ENCODE peak calls at places on chromosomes 2 and 18, in nine cellular contexts. J is erythroblast; M is amniotic stem cell; I is OCI-LY7; Y is Right ventricle myocardium inferior; W is NCI-H2029; F is CD8-positive, alpha-beta T cell; D is OCI-M1; K is fibroblast of mammary gland. L is an unnamed sample.

GRCh38 chr2:187497858-187498463 is 49.9 kb upstream of the CALCRL start:
- DNase-seq in F (no peak), I (peak; percentile 11), Y (no peak), J (peak; percentile 45), W (no peak), K (peak; percentile 37), D (peak; percentile 51), M (no peak), L (peak; percentile 35)

GRCh38 chr2:220282221-220282620 is 654.8 kb downstream of the SLC4A3 start:
- DNase-seq in I (no peak), Y (no peak), K (no peak), W (no peak), J (no peak), D (no peak), M (no peak), F (no peak), L (no peak)

GRCh38 chr2:5877360-5877759 is 185.2 kb downstream of the SOX11 start:
- DNase-seq in D (no peak), Y (no peak), I (no peak), W (no peak), M (no peak), F (no peak), J (no peak), K (no peak), L (no peak)

GRCh38 chr2:130825972-130826253 is 10.8 kb upstream of the ARHGEF4 start:
- DNase-seq in I (no peak), Y (no peak), W (no peak), M (no peak), J (no peak), K (no peak), F (no peak), D (no peak), L (no peak)

GRCh38 chr18:75133721-75134645 is 75.0 kb downstream of the PTGR3 start:
- DNase-seq in J (no peak), D (no peak), K (no peak), M (no peak), W (no peak), I (no peak), F (no peak), Y (no peak), L (no peak)

GRCh38 chr2:96554293-96555145 is 18.0 kb downstream of the ARID5A start:
- DNase-seq in F (peak; percentile 78), W (no peak), K (peak; percentile 53), D (peak; percentile 68), M (no peak), I (peak; percentile 69), Y (peak; percentile 91), J (peak; percentile 76), L (peak; percentile 65)

GRCh38 chr2:105388971-105389381 is 9.9 kb downstream of the FHL2 start:
- DNase-seq in Y (no peak), M (peak; percentile 72), W (no peak), I (no peak), K (peak; percentile 93), J (no peak), F (no peak), D (no peak), L (peak; percentile 97)

GRCh38 chr18:39591647-39592046 is 2026.0 kb upstream of the CELF4 start:
- DNase-seq in M (no peak), I (no peak), K (no peak), J (no peak), Y (no peak), D (no peak), W (no peak), F (no peak), L (no peak)

GRCh38 chr2:134460583-134460998 is 206.7 kb downstream of the MGAT5 start:
- DNase-seq in F (peak; percentile 30), Y (peak; percentile 75), I (peak; percentile 70), K (peak; percentile 48), M (peak; percentile 14), W (peak; percentile 45), D (peak; percentile 53), J (peak; percentile 17), L (peak; percentile 81)

GRCh38 chr2:31038385-31038784 is 99.9 kb downstream of the GALNT14 start:
- DNase-seq in F (no peak), J (no peak), W (no peak), M (no peak), D (no peak), I (no peak), K (no peak), Y (no peak), L (no peak)

GRCh38 chr2:67930156-67930555 is 132.6 kb downstream of the C1D start:
- DNase-seq in D (no peak), W (no peak), K (no peak), M (no peak), J (no peak), Y (no peak), I (no peak), F (no peak), L (peak; percentile 12)

GRCh38 chr2:26721267-26722032 is 28.9 kb downstream of the KCNK3 start:
- DNase-seq in Y (peak; percentile 27), M (no peak), I (no peak), F (no peak), K (no peak), J (no peak), D (peak; percentile 13), W (peak; percentile 61), L (no peak)

GRCh38 chr2:105600037-105600442 is 144.7 kb upstream of the NCK2 start:
- DNase-seq in M (no peak), J (no peak), D (no peak), I (no peak), F (no peak), W (no peak), K (no peak), Y (no peak), L (no peak)

GRCh38 chr2:195561205-195562032 is 95.6 kb upstream of the SLC39A10 start:
- DNase-seq in I (peak; percentile 77), F (no peak), M (peak; percentile 82), J (peak; percentile 65), D (peak; percentile 43), Y (no peak), W (no peak), K (peak; percentile 83), L (peak; percentile 93)

GRCh38 chr18:50454379-50455005 is 79.6 kb downstream of the SKA1 start:
- DNase-seq in F (no peak), M (no peak), J (no peak), D (no peak), I (no peak), W (peak; percentile 51), K (no peak), Y (no peak), L (no peak)

GRCh38 chr2:237726401-237726830 is 72.2 kb upstream of the RBM44 start:
- DNase-seq in K (peak; percentile 73), M (no peak), W (peak; percentile 96), Y (no peak), J (no peak), F (no peak), D (no peak), I (no peak), L (peak; percentile 91)

GRCh38 chr2:70078384-70078783 is 8.9 kb upstream of the PCBP1 start:
- DNase-seq in K (no peak), M (no peak), F (no peak), I (no peak), W (no peak), D (peak; percentile 70), J (no peak), Y (no peak), L (no peak)

GRCh38 chr2:197866449-197866848 is 62.1 kb downstream of the PLCL1 start:
- DNase-seq in D (no peak), I (no peak), J (no peak), Y (no peak), F (no peak), K (no peak), M (no peak), W (no peak), L (no peak)

GRCh38 chr2:226030369-226031077 is 631.0 kb downstream of the NYAP2 start:
- DNase-seq in I (no peak), F (no peak), J (no peak), D (no peak), W (no peak), K (peak; percentile 1), M (no peak), Y (peak; percentile 59), L (no peak)

GRCh38 chr2:48799605-48800004 is 44.1 kb upstream of the LHCGR start:
- DNase-seq in D (no peak), J (no peak), M (no peak), I (no peak), K (no peak), W (no peak), F (no peak), Y (no peak), L (no peak)

L was measured in choroid plexus epithelial cell.